ENCODE peak calls at places on chromosomes 16 and 17, in five cellular contexts. W, T, B, S and N are unnamed samples.

GRCh38 chr17:69779378-69780214 is 295.4 kb upstream of the KCNJ16 start:
- DNase-seq in W (no peak), T (no peak), B (no peak), S (no peak), N (no peak)

GRCh38 chr17:41654134-41654907 is 29.9 kb upstream of the KRT17 start:
- DNase-seq in W (no peak), T (no peak), B (no peak), S (peak; percentile 62), N (no peak)

GRCh38 chr16:77295896-77296295 is 96.7 kb downstream of the SYCE1L start:
- DNase-seq in W (no peak), T (no peak), B (no peak), S (no peak), N (no peak)

GRCh38 chr17:1697681-1698080 is 12.5 kb downstream of the TLCD2 start:
- DNase-seq in W (no peak), T (no peak), B (no peak), S (no peak), N (no peak)

GRCh38 chr17:80981062-80981902 is 10.4 kb upstream of the CHMP6 start:
- DNase-seq in W (peak; percentile 73), T (no peak), B (no peak), S (no peak), N (peak; percentile 24)

GRCh38 chr16:1154291-1154886 is 1.5 kb downstream of the CACNA1H start:
- DNase-seq in W (no peak), T (no peak), B (no peak), S (no peak), N (no peak)

GRCh38 chr17:12085076-12085949 is 64.6 kb downstream of the MAP2K4 start:
- DNase-seq in W (no peak), T (no peak), B (no peak), S (no peak), N (no peak)

GRCh38 chr17:54891176-54891821 is 9.4 kb upstream of the TOM1L1 start:
- DNase-seq in W (peak; percentile 23), T (no peak), B (peak; percentile 87), S (peak; percentile 76), N (no peak)